ENCODE peak calls at places on chromosomes 2 and 18, in nine cellular contexts. One of them, this sample, is unnamed.
A peak's percentile ranks its signal among the peaks of the same experiment; 100 is the strongest.

GRCh38 chr2:179059026-179059680 is 9.2 kb upstream of the CCDC141 start:
- ATAC-seq in HepG2: no peak
- ATAC-seq in foreskin keratinocyte: no peak
- ATAC-seq in omental fat pad: no peak
- ATAC-seq in right cardiac atrium: no peak
- ATAC-seq in activated T-cell treated with anti-CD3 and anti-CD28 coated beads, Interleukin-2, amount 50 U/mL, for 72 hours: no peak
- ATAC-seq in activated CD8-positive, alpha-beta T cell treated with anti-CD3 and anti-CD28 coated beads, Interleukin-2, amount 10 ng/mL, durations not matched to agents 7 days and 5 days: no peak
- ATAC-seq in sciatic nerve: peak; percentile 28
- ATAC-seq in heart right ventricle: no peak
- ATAC-seq in this sample: no peak

GRCh38 chr2:30444283-30444682 is 2.8 kb upstream of the LCLAT1 start:
- ATAC-seq in HepG2: no peak
- ATAC-seq in foreskin keratinocyte: no peak
- ATAC-seq in omental fat pad: no peak
- ATAC-seq in right cardiac atrium: no peak
- ATAC-seq in activated T-cell treated with anti-CD3 and anti-CD28 coated beads, Interleukin-2, amount 50 U/mL, for 72 hours: no peak
- ATAC-seq in activated CD8-positive, alpha-beta T cell treated with anti-CD3 and anti-CD28 coated beads, Interleukin-2, amount 10 ng/mL, durations not matched to agents 7 days and 5 days: no peak
- ATAC-seq in sciatic nerve: peak; percentile 88
- ATAC-seq in heart right ventricle: no peak
- ATAC-seq in this sample: no peak

GRCh38 chr2:33134764-33135560 is 188.2 kb downstream of the LTBP1 start:
- ATAC-seq in HepG2: peak; percentile 41
- ATAC-seq in foreskin keratinocyte: no peak
- ATAC-seq in omental fat pad: no peak
- ATAC-seq in right cardiac atrium: peak; percentile 45
- ATAC-seq in activated T-cell treated with anti-CD3 and anti-CD28 coated beads, Interleukin-2, amount 50 U/mL, for 72 hours: no peak
- ATAC-seq in activated CD8-positive, alpha-beta T cell treated with anti-CD3 and anti-CD28 coated beads, Interleukin-2, amount 10 ng/mL, durations not matched to agents 7 days and 5 days: no peak
- ATAC-seq in sciatic nerve: peak; percentile 63
- ATAC-seq in heart right ventricle: peak; percentile 35
- ATAC-seq in this sample: no peak

GRCh38 chr2:65175894-65176527 is 46.1 kb upstream of the RAB1A start:
- ATAC-seq in HepG2: peak; percentile 78
- ATAC-seq in foreskin keratinocyte: no peak
- ATAC-seq in omental fat pad: no peak
- ATAC-seq in right cardiac atrium: no peak
- ATAC-seq in activated T-cell treated with anti-CD3 and anti-CD28 coated beads, Interleukin-2, amount 50 U/mL, for 72 hours: no peak
- ATAC-seq in activated CD8-positive, alpha-beta T cell treated with anti-CD3 and anti-CD28 coated beads, Interleukin-2, amount 10 ng/mL, durations not matched to agents 7 days and 5 days: no peak
- ATAC-seq in sciatic nerve: no peak
- ATAC-seq in heart right ventricle: no peak
- ATAC-seq in this sample: no peak

GRCh38 chr2:101234169-101234938 is 18.3 kb upstream of the CNOT11 start:
- ATAC-seq in HepG2: peak; percentile 20
- ATAC-seq in foreskin keratinocyte: no peak
- ATAC-seq in omental fat pad: no peak
- ATAC-seq in right cardiac atrium: no peak
- ATAC-seq in activated T-cell treated with anti-CD3 and anti-CD28 coated beads, Interleukin-2, amount 50 U/mL, for 72 hours: no peak
- ATAC-seq in activated CD8-positive, alpha-beta T cell treated with anti-CD3 and anti-CD28 coated beads, Interleukin-2, amount 10 ng/mL, durations not matched to agents 7 days and 5 days: no peak
- ATAC-seq in sciatic nerve: no peak
- ATAC-seq in heart right ventricle: peak; percentile 38
- ATAC-seq in this sample: no peak

GRCh38 chr2:28809927-28810326 is 707 bp upstream of the SPDYA start:
- ATAC-seq in HepG2: peak; percentile 9
- ATAC-seq in foreskin keratinocyte: no peak
- ATAC-seq in omental fat pad: no peak
- ATAC-seq in right cardiac atrium: peak; percentile 18
- ATAC-seq in activated T-cell treated with anti-CD3 and anti-CD28 coated beads, Interleukin-2, amount 50 U/mL, for 72 hours: no peak
- ATAC-seq in activated CD8-positive, alpha-beta T cell treated with anti-CD3 and anti-CD28 coated beads, Interleukin-2, amount 10 ng/mL, durations not matched to agents 7 days and 5 days: no peak
- ATAC-seq in sciatic nerve: no peak
- ATAC-seq in heart right ventricle: no peak
- ATAC-seq in this sample: peak; percentile 3

GRCh38 chr2:70199320-70199864 is 8.6 kb upstream of the C2orf42 start:
- ATAC-seq in HepG2: peak; percentile 6
- ATAC-seq in foreskin keratinocyte: no peak
- ATAC-seq in omental fat pad: no peak
- ATAC-seq in right cardiac atrium: no peak
- ATAC-seq in activated T-cell treated with anti-CD3 and anti-CD28 coated beads, Interleukin-2, amount 50 U/mL, for 72 hours: no peak
- ATAC-seq in activated CD8-positive, alpha-beta T cell treated with anti-CD3 and anti-CD28 coated beads, Interleukin-2, amount 10 ng/mL, durations not matched to agents 7 days and 5 days: no peak
- ATAC-seq in sciatic nerve: no peak
- ATAC-seq in heart right ventricle: no peak
- ATAC-seq in this sample: no peak

GRCh38 chr2:232655392-232655791 is 22.0 kb downstream of the EFHD1 start:
- ATAC-seq in HepG2: no peak
- ATAC-seq in foreskin keratinocyte: no peak
- ATAC-seq in omental fat pad: no peak
- ATAC-seq in right cardiac atrium: no peak
- ATAC-seq in activated T-cell treated with anti-CD3 and anti-CD28 coated beads, Interleukin-2, amount 50 U/mL, for 72 hours: no peak
- ATAC-seq in activated CD8-positive, alpha-beta T cell treated with anti-CD3 and anti-CD28 coated beads, Interleukin-2, amount 10 ng/mL, durations not matched to agents 7 days and 5 days: no peak
- ATAC-seq in sciatic nerve: no peak
- ATAC-seq in heart right ventricle: no peak
- ATAC-seq in this sample: no peak

GRCh38 chr2:156883828-156884615 is 373.5 kb upstream of the GALNT5 start:
- ATAC-seq in HepG2: no peak
- ATAC-seq in foreskin keratinocyte: peak; percentile 92
- ATAC-seq in omental fat pad: no peak
- ATAC-seq in right cardiac atrium: no peak
- ATAC-seq in activated T-cell treated with anti-CD3 and anti-CD28 coated beads, Interleukin-2, amount 50 U/mL, for 72 hours: peak; percentile 26
- ATAC-seq in activated CD8-positive, alpha-beta T cell treated with anti-CD3 and anti-CD28 coated beads, Interleukin-2, amount 10 ng/mL, durations not matched to agents 7 days and 5 days: no peak
- ATAC-seq in sciatic nerve: no peak
- ATAC-seq in heart right ventricle: no peak
- ATAC-seq in this sample: no peak

GRCh38 chr2:37315364-37315763 is 9.3 kb downstream of the PRKD3 start:
- ATAC-seq in HepG2: no peak
- ATAC-seq in foreskin keratinocyte: no peak
- ATAC-seq in omental fat pad: no peak
- ATAC-seq in right cardiac atrium: no peak
- ATAC-seq in activated T-cell treated with anti-CD3 and anti-CD28 coated beads, Interleukin-2, amount 50 U/mL, for 72 hours: no peak
- ATAC-seq in activated CD8-positive, alpha-beta T cell treated with anti-CD3 and anti-CD28 coated beads, Interleukin-2, amount 10 ng/mL, durations not matched to agents 7 days and 5 days: no peak
- ATAC-seq in sciatic nerve: no peak
- ATAC-seq in heart right ventricle: no peak
- ATAC-seq in this sample: no peak

GRCh38 chr2:227817940-227818568 is 4.4 kb downstream of the CCL20 start:
- ATAC-seq in HepG2: peak; percentile 11
- ATAC-seq in foreskin keratinocyte: peak; percentile 93
- ATAC-seq in omental fat pad: peak; percentile 93
- ATAC-seq in right cardiac atrium: peak; percentile 91
- ATAC-seq in activated T-cell treated with anti-CD3 and anti-CD28 coated beads, Interleukin-2, amount 50 U/mL, for 72 hours: peak; percentile 88
- ATAC-seq in activated CD8-positive, alpha-beta T cell treated with anti-CD3 and anti-CD28 coated beads, Interleukin-2, amount 10 ng/mL, durations not matched to agents 7 days and 5 days: peak; percentile 63
- ATAC-seq in sciatic nerve: no peak
- ATAC-seq in heart right ventricle: peak; percentile 83
- ATAC-seq in this sample: peak; percentile 80

GRCh38 chr2:99066075-99066557 is 75.4 kb upstream of the C2orf15 start:
- ATAC-seq in HepG2: peak; percentile 86
- ATAC-seq in foreskin keratinocyte: peak; percentile 78
- ATAC-seq in omental fat pad: peak; percentile 68
- ATAC-seq in right cardiac atrium: peak; percentile 40
- ATAC-seq in activated T-cell treated with anti-CD3 and anti-CD28 coated beads, Interleukin-2, amount 50 U/mL, for 72 hours: peak; percentile 63
- ATAC-seq in activated CD8-positive, alpha-beta T cell treated with anti-CD3 and anti-CD28 coated beads, Interleukin-2, amount 10 ng/mL, durations not matched to agents 7 days and 5 days: peak; percentile 60
- ATAC-seq in sciatic nerve: peak; percentile 51
- ATAC-seq in heart right ventricle: no peak
- ATAC-seq in this sample: peak; percentile 69

GRCh38 chr2:38966678-38967077 is 77.0 kb downstream of the ARHGEF33 start:
- ATAC-seq in HepG2: peak; percentile 48
- ATAC-seq in foreskin keratinocyte: no peak
- ATAC-seq in omental fat pad: no peak
- ATAC-seq in right cardiac atrium: no peak
- ATAC-seq in activated T-cell treated with anti-CD3 and anti-CD28 coated beads, Interleukin-2, amount 50 U/mL, for 72 hours: no peak
- ATAC-seq in activated CD8-positive, alpha-beta T cell treated with anti-CD3 and anti-CD28 coated beads, Interleukin-2, amount 10 ng/mL, durations not matched to agents 7 days and 5 days: no peak
- ATAC-seq in sciatic nerve: no peak
- ATAC-seq in heart right ventricle: no peak
- ATAC-seq in this sample: no peak

GRCh38 chr18:36693931-36694661 is 134.7 kb downstream of the TPGS2 start:
- ATAC-seq in HepG2: peak; percentile 99
- ATAC-seq in foreskin keratinocyte: no peak
- ATAC-seq in omental fat pad: no peak
- ATAC-seq in right cardiac atrium: no peak
- ATAC-seq in activated T-cell treated with anti-CD3 and anti-CD28 coated beads, Interleukin-2, amount 50 U/mL, for 72 hours: no peak
- ATAC-seq in activated CD8-positive, alpha-beta T cell treated with anti-CD3 and anti-CD28 coated beads, Interleukin-2, amount 10 ng/mL, durations not matched to agents 7 days and 5 days: no peak
- ATAC-seq in sciatic nerve: peak; percentile 64
- ATAC-seq in heart right ventricle: no peak
- ATAC-seq in this sample: no peak

GRCh38 chr2:120503793-120504571 is 158.0 kb downstream of the INHBB start:
- ATAC-seq in HepG2: peak; percentile 72
- ATAC-seq in foreskin keratinocyte: peak; percentile 20
- ATAC-seq in omental fat pad: no peak
- ATAC-seq in right cardiac atrium: peak; percentile 90
- ATAC-seq in activated T-cell treated with anti-CD3 and anti-CD28 coated beads, Interleukin-2, amount 50 U/mL, for 72 hours: no peak
- ATAC-seq in activated CD8-positive, alpha-beta T cell treated with anti-CD3 and anti-CD28 coated beads, Interleukin-2, amount 10 ng/mL, durations not matched to agents 7 days and 5 days: no peak
- ATAC-seq in sciatic nerve: no peak
- ATAC-seq in heart right ventricle: peak; percentile 96
- ATAC-seq in this sample: no peak

GRCh38 chr18:42636309-42636708 is 479.2 kb downstream of the RIT2 start:
- ATAC-seq in HepG2: no peak
- ATAC-seq in foreskin keratinocyte: no peak
- ATAC-seq in omental fat pad: no peak
- ATAC-seq in right cardiac atrium: no peak
- ATAC-seq in activated T-cell treated with anti-CD3 and anti-CD28 coated beads, Interleukin-2, amount 50 U/mL, for 72 hours: no peak
- ATAC-seq in activated CD8-positive, alpha-beta T cell treated with anti-CD3 and anti-CD28 coated beads, Interleukin-2, amount 10 ng/mL, durations not matched to agents 7 days and 5 days: no peak
- ATAC-seq in sciatic nerve: peak; percentile 28
- ATAC-seq in heart right ventricle: no peak
- ATAC-seq in this sample: no peak

GRCh38 chr18:74373428-74373827 is 57.8 kb downstream of the C18orf63 start:
- ATAC-seq in HepG2: no peak
- ATAC-seq in foreskin keratinocyte: no peak
- ATAC-seq in omental fat pad: no peak
- ATAC-seq in right cardiac atrium: no peak
- ATAC-seq in activated T-cell treated with anti-CD3 and anti-CD28 coated beads, Interleukin-2, amount 50 U/mL, for 72 hours: peak; percentile 75
- ATAC-seq in activated CD8-positive, alpha-beta T cell treated with anti-CD3 and anti-CD28 coated beads, Interleukin-2, amount 10 ng/mL, durations not matched to agents 7 days and 5 days: peak; percentile 92
- ATAC-seq in sciatic nerve: no peak
- ATAC-seq in heart right ventricle: no peak
- ATAC-seq in this sample: peak; percentile 83

GRCh38 chr2:17934721-17935120 is 56.3 kb downstream of the KCNS3 start:
- ATAC-seq in HepG2: no peak
- ATAC-seq in foreskin keratinocyte: no peak
- ATAC-seq in omental fat pad: no peak
- ATAC-seq in right cardiac atrium: peak; percentile 57
- ATAC-seq in activated T-cell treated with anti-CD3 and anti-CD28 coated beads, Interleukin-2, amount 50 U/mL, for 72 hours: no peak
- ATAC-seq in activated CD8-positive, alpha-beta T cell treated with anti-CD3 and anti-CD28 coated beads, Interleukin-2, amount 10 ng/mL, durations not matched to agents 7 days and 5 days: no peak
- ATAC-seq in sciatic nerve: no peak
- ATAC-seq in heart right ventricle: no peak
- ATAC-seq in this sample: no peak

GRCh38 chr18:9701604-9702324 is 6.3 kb upstream of the RAB31 start:
- ATAC-seq in HepG2: no peak
- ATAC-seq in foreskin keratinocyte: peak; percentile 75
- ATAC-seq in omental fat pad: peak; percentile 15
- ATAC-seq in right cardiac atrium: no peak
- ATAC-seq in activated T-cell treated with anti-CD3 and anti-CD28 coated beads, Interleukin-2, amount 50 U/mL, for 72 hours: peak; percentile 70
- ATAC-seq in activated CD8-positive, alpha-beta T cell treated with anti-CD3 and anti-CD28 coated beads, Interleukin-2, amount 10 ng/mL, durations not matched to agents 7 days and 5 days: no peak
- ATAC-seq in sciatic nerve: peak; percentile 38
- ATAC-seq in heart right ventricle: no peak
- ATAC-seq in this sample: peak; percentile 78